ENCODE peak calls at places on chromosomes 3 and 15, in eight cellular contexts. One of them, this sample, is unnamed.

GRCh38 chr15:67190813-67191212 is 63.6 kb downstream of the AAGAB start:
- DNase-seq in H9: no peak
- DNase-seq in SK-N-SH: no peak
- DNase-seq in HepG2: no peak
- DNase-seq in H1: no peak
- DNase-seq in PC-3: no peak
- DNase-seq in NT2/D1: no peak
- DNase-seq in IMR-90: peak; percentile 0
- DNase-seq in this sample: no peak

GRCh38 chr3:15440891-15441290 is 13.5 kb downstream of the EAF1 start:
- DNase-seq in PC-3: no peak
- DNase-seq in SK-N-SH: no peak
- DNase-seq in H9: no peak
- DNase-seq in HepG2: no peak
- DNase-seq in IMR-90: no peak
- DNase-seq in NT2/D1: no peak
- DNase-seq in H1: no peak
- DNase-seq in this sample: no peak

GRCh38 chr3:197837282-197837681 is 46.2 kb downstream of the LRCH3 start:
- DNase-seq in PC-3: no peak
- DNase-seq in H1: no peak
- DNase-seq in H9: no peak
- DNase-seq in HepG2: no peak
- DNase-seq in NT2/D1: no peak
- DNase-seq in SK-N-SH: no peak
- DNase-seq in IMR-90: no peak
- DNase-seq in this sample: no peak

GRCh38 chr15:69557340-69558137 is 104.9 kb downstream of the RPLP1 start:
- DNase-seq in PC-3: peak; percentile 97
- DNase-seq in H1: no peak
- DNase-seq in H9: no peak
- DNase-seq in HepG2: peak; percentile 82
- DNase-seq in NT2/D1: no peak
- DNase-seq in SK-N-SH: no peak
- DNase-seq in IMR-90: peak; percentile 94
- DNase-seq in this sample: peak; percentile 69

GRCh38 chr15:29376580-29376979 is 107.0 kb upstream of the NSMCE3 start:
- DNase-seq in HepG2: no peak
- DNase-seq in PC-3: no peak
- DNase-seq in NT2/D1: no peak
- DNase-seq in IMR-90: no peak
- DNase-seq in SK-N-SH: no peak
- DNase-seq in H9: no peak
- DNase-seq in H1: no peak
- DNase-seq in this sample: peak; percentile 22

GRCh38 chr3:121073011-121073410 is 165.0 kb downstream of the STXBP5L start:
- DNase-seq in H1: no peak
- DNase-seq in NT2/D1: no peak
- DNase-seq in PC-3: no peak
- DNase-seq in H9: no peak
- DNase-seq in SK-N-SH: no peak
- DNase-seq in HepG2: no peak
- DNase-seq in IMR-90: no peak
- DNase-seq in this sample: no peak

GRCh38 chr3:13655074-13655913 is 106.4 kb downstream of the FBLN2 start:
- DNase-seq in PC-3: peak; percentile 70
- DNase-seq in H1: no peak
- DNase-seq in NT2/D1: peak; percentile 57
- DNase-seq in SK-N-SH: peak; percentile 96
- DNase-seq in H9: peak; percentile 74
- DNase-seq in IMR-90: peak; percentile 18
- DNase-seq in HepG2: no peak
- DNase-seq in this sample: peak; percentile 91

GRCh38 chr3:142366434-142366833 is 81.4 kb downstream of the XRN1 start:
- DNase-seq in NT2/D1: no peak
- DNase-seq in H1: no peak
- DNase-seq in H9: no peak
- DNase-seq in HepG2: peak; percentile 2
- DNase-seq in PC-3: peak; percentile 45
- DNase-seq in SK-N-SH: peak; percentile 4
- DNase-seq in IMR-90: no peak
- DNase-seq in this sample: no peak

GRCh38 chr3:174424656-174425055 is 434.5 kb upstream of the NAALADL2 start:
- DNase-seq in IMR-90: no peak
- DNase-seq in H9: no peak
- DNase-seq in NT2/D1: no peak
- DNase-seq in H1: no peak
- DNase-seq in PC-3: no peak
- DNase-seq in HepG2: no peak
- DNase-seq in SK-N-SH: no peak
- DNase-seq in this sample: no peak

GRCh38 chr3:162193148-162193547 is 696.5 kb downstream of the OTOL1 start:
- DNase-seq in NT2/D1: no peak
- DNase-seq in H9: no peak
- DNase-seq in IMR-90: no peak
- DNase-seq in HepG2: no peak
- DNase-seq in SK-N-SH: no peak
- DNase-seq in PC-3: no peak
- DNase-seq in H1: no peak
- DNase-seq in this sample: no peak

GRCh38 chr3:155101398-155101797 is 21.3 kb downstream of the MME start:
- DNase-seq in H1: no peak
- DNase-seq in SK-N-SH: no peak
- DNase-seq in PC-3: no peak
- DNase-seq in H9: no peak
- DNase-seq in HepG2: no peak
- DNase-seq in NT2/D1: no peak
- DNase-seq in IMR-90: peak; percentile 81
- DNase-seq in this sample: no peak

GRCh38 chr3:5194801-5195509 is 7.4 kb downstream of the EDEM1 start:
- DNase-seq in NT2/D1: no peak
- DNase-seq in H9: no peak
- DNase-seq in H1: no peak
- DNase-seq in HepG2: peak; percentile 67
- DNase-seq in IMR-90: peak; percentile 91
- DNase-seq in SK-N-SH: no peak
- DNase-seq in PC-3: peak; percentile 95
- DNase-seq in this sample: no peak

GRCh38 chr3:57557088-57557537 is 1.0 kb downstream of the PDE12 start:
- DNase-seq in HepG2: peak; percentile 46
- DNase-seq in SK-N-SH: peak; percentile 47
- DNase-seq in NT2/D1: no peak
- DNase-seq in H9: peak; percentile 49
- DNase-seq in IMR-90: peak; percentile 56
- DNase-seq in H1: no peak
- DNase-seq in PC-3: peak; percentile 52
- DNase-seq in this sample: peak; percentile 24

GRCh38 chr15:23869391-23869790 is 182.3 kb upstream of the NDN start:
- DNase-seq in PC-3: peak; percentile 7
- DNase-seq in H9: peak; percentile 89
- DNase-seq in SK-N-SH: peak; percentile 39
- DNase-seq in IMR-90: no peak
- DNase-seq in HepG2: peak; percentile 46
- DNase-seq in H1: no peak
- DNase-seq in NT2/D1: peak; percentile 78
- DNase-seq in this sample: peak; percentile 86

GRCh38 chr3:114231616-114232015 is 5.8 kb downstream of the ZNF80 start:
- DNase-seq in PC-3: no peak
- DNase-seq in H1: no peak
- DNase-seq in SK-N-SH: no peak
- DNase-seq in NT2/D1: no peak
- DNase-seq in H9: no peak
- DNase-seq in IMR-90: no peak
- DNase-seq in HepG2: no peak
- DNase-seq in this sample: no peak

GRCh38 chr3:114234739-114235138 is 2.6 kb downstream of the ZNF80 start:
- DNase-seq in H1: no peak
- DNase-seq in H9: no peak
- DNase-seq in PC-3: no peak
- DNase-seq in SK-N-SH: no peak
- DNase-seq in IMR-90: no peak
- DNase-seq in NT2/D1: no peak
- DNase-seq in HepG2: no peak
- DNase-seq in this sample: no peak

GRCh38 chr3:114241259-114241658 is 3.9 kb upstream of the ZNF80 start:
- DNase-seq in HepG2: no peak
- DNase-seq in NT2/D1: no peak
- DNase-seq in H1: no peak
- DNase-seq in IMR-90: no peak
- DNase-seq in H9: no peak
- DNase-seq in PC-3: no peak
- DNase-seq in SK-N-SH: no peak
- DNase-seq in this sample: no peak

GRCh38 chr3:114235431-114235830 is 1.9 kb downstream of the ZNF80 start:
- DNase-seq in SK-N-SH: no peak
- DNase-seq in H1: no peak
- DNase-seq in IMR-90: no peak
- DNase-seq in H9: no peak
- DNase-seq in PC-3: no peak
- DNase-seq in HepG2: no peak
- DNase-seq in NT2/D1: no peak
- DNase-seq in this sample: no peak
- H3K9ac ChIP-seq in SK-N-SH: no peak overlapping the region
- H3K9ac ChIP-seq in H1: no peak overlapping the region
- H3K9ac ChIP-seq in IMR-90: no peak overlapping the region
- H3K9ac ChIP-seq in H9: no peak overlapping the region
- H3K9ac ChIP-seq in PC-3: no peak overlapping the region
- H3K9ac ChIP-seq in HepG2: no peak overlapping the region
- H3K9ac ChIP-seq in NT2/D1: no peak overlapping the region
- H3K9ac ChIP-seq in this sample: no peak overlapping the region

GRCh38 chr3:8525893-8526292 is 24.3 kb downstream of the LMCD1 start:
- DNase-seq in NT2/D1: no peak
- DNase-seq in H9: no peak
- DNase-seq in HepG2: no peak
- DNase-seq in SK-N-SH: no peak
- DNase-seq in H1: no peak
- DNase-seq in PC-3: no peak
- DNase-seq in IMR-90: no peak
- DNase-seq in this sample: no peak

GRCh38 chr3:8520816-8521415 is 19.3 kb downstream of the LMCD1 start:
- DNase-seq in H1: no peak
- DNase-seq in H9: no peak
- DNase-seq in PC-3: no peak
- DNase-seq in IMR-90: no peak
- DNase-seq in NT2/D1: no peak
- DNase-seq in HepG2: no peak
- DNase-seq in SK-N-SH: no peak
- DNase-seq in this sample: no peak

GRCh38 chr3:8524656-8525399 is 23.2 kb downstream of the LMCD1 start:
- DNase-seq in HepG2: no peak
- DNase-seq in NT2/D1: no peak
- DNase-seq in H9: no peak
- DNase-seq in SK-N-SH: no peak
- DNase-seq in PC-3: peak; percentile 81
- DNase-seq in H1: no peak
- DNase-seq in IMR-90: no peak
- DNase-seq in this sample: no peak

GRCh38 chr3:8523041-8523440 is 21.4 kb downstream of the LMCD1 start:
- DNase-seq in PC-3: no peak
- DNase-seq in HepG2: no peak
- DNase-seq in H9: no peak
- DNase-seq in SK-N-SH: no peak
- DNase-seq in IMR-90: no peak
- DNase-seq in NT2/D1: no peak
- DNase-seq in H1: no peak
- DNase-seq in this sample: no peak

DNA sequence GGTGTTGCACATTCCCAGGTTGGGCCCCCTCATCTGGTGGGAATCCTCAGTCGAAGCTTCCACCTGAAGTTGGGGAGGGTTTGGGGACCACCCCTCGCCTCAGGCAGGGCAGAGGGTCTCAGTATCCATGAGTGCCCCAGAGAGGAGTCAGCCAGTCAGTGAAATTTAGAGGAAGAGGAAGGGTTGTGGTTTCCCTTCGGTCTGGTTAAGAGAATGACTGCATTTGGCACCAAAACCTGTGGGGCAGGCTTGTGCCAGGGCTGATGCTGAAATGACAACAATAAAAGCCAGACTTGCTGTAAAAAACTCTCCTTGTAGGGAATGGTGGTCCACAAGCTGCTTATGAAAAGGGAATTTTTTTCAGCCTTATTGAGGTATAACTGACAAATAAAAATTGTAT is 22.6 kb downstream of the LMCD1 start:
- DNase-seq in SK-N-SH: no peak
- DNase-seq in H1: no peak
- DNase-seq in NT2/D1: no peak
- DNase-seq in PC-3: peak; percentile 86
- DNase-seq in H9: no peak
- DNase-seq in IMR-90: no peak
- DNase-seq in HepG2: no peak
- DNase-seq in this sample: no peak
- H3K4me1 ChIP-seq in SK-N-SH: peaks cover 21% of the 10 kb centered on the region
- H3K4me1 ChIP-seq in H1: peaks cover 3% of the 10 kb centered on the region
- H3K4me1 ChIP-seq in NT2/D1: no peaks in the 10 kb centered on the region
- H3K4me1 ChIP-seq in PC-3: peaks cover 42% of the 10 kb centered on the region
- H3K4me1 ChIP-seq in H9: peaks cover 4% of the 10 kb centered on the region
- H3K4me1 ChIP-seq in IMR-90: peaks cover 21% of the 10 kb centered on the region
- H3K4me1 ChIP-seq in HepG2: peaks cover 13% of the 10 kb centered on the region
- H3K4me1 ChIP-seq in this sample: peaks cover 28% of the 10 kb centered on the region

GRCh38 chr15:31401282-31401681 is 74.6 kb downstream of the KLF13 start:
- DNase-seq in HepG2: no peak
- DNase-seq in H9: no peak
- DNase-seq in H1: no peak
- DNase-seq in IMR-90: no peak
- DNase-seq in SK-N-SH: no peak
- DNase-seq in NT2/D1: no peak
- DNase-seq in PC-3: no peak
- DNase-seq in this sample: no peak

GRCh38 chr15:31403096-31403495 is 76.5 kb downstream of the KLF13 start:
- DNase-seq in H9: no peak
- DNase-seq in IMR-90: peak; percentile 9
- DNase-seq in SK-N-SH: no peak
- DNase-seq in HepG2: no peak
- DNase-seq in PC-3: no peak
- DNase-seq in NT2/D1: no peak
- DNase-seq in H1: no peak
- DNase-seq in this sample: no peak

GRCh38 chr15:31403606-31404005 is 77.0 kb downstream of the KLF13 start:
- DNase-seq in IMR-90: peak; percentile 50
- DNase-seq in PC-3: no peak
- DNase-seq in H9: no peak
- DNase-seq in SK-N-SH: no peak
- DNase-seq in H1: no peak
- DNase-seq in HepG2: no peak
- DNase-seq in NT2/D1: no peak
- DNase-seq in this sample: no peak

GRCh38 chr15:31402511-31403056 is 75.9 kb downstream of the KLF13 start:
- DNase-seq in PC-3: no peak
- DNase-seq in NT2/D1: no peak
- DNase-seq in SK-N-SH: peak; percentile 74
- DNase-seq in IMR-90: peak; percentile 10
- DNase-seq in H1: no peak
- DNase-seq in H9: no peak
- DNase-seq in HepG2: no peak
- DNase-seq in this sample: no peak

GRCh38 chr15:31402003-31402402 is 75.4 kb downstream of the KLF13 start:
- DNase-seq in H9: no peak
- DNase-seq in SK-N-SH: peak; percentile 15
- DNase-seq in PC-3: no peak
- DNase-seq in IMR-90: no peak
- DNase-seq in NT2/D1: no peak
- DNase-seq in HepG2: no peak
- DNase-seq in H1: no peak
- DNase-seq in this sample: no peak
- H3K9ac ChIP-seq in H9: no peak overlapping the region
- H3K9ac ChIP-seq in SK-N-SH: no peak overlapping the region
- H3K9ac ChIP-seq in PC-3: no peak overlapping the region
- H3K9ac ChIP-seq in IMR-90: no peak overlapping the region
- H3K9ac ChIP-seq in NT2/D1: no peak overlapping the region
- H3K9ac ChIP-seq in HepG2: no peak overlapping the region
- H3K9ac ChIP-seq in H1: no peak overlapping the region
- H3K9ac ChIP-seq in this sample: no peak overlapping the region

GRCh38 chr3:43347774-43348173 is 61.4 kb downstream of the SNRK start:
- DNase-seq in PC-3: no peak
- DNase-seq in H1: no peak
- DNase-seq in NT2/D1: no peak
- DNase-seq in SK-N-SH: no peak
- DNase-seq in H9: no peak
- DNase-seq in HepG2: no peak
- DNase-seq in IMR-90: no peak
- DNase-seq in this sample: no peak
- H3K4me1 ChIP-seq in PC-3: no peaks in the 10 kb centered on the region
- H3K4me1 ChIP-seq in H1: no peaks in the 10 kb centered on the region
- H3K4me1 ChIP-seq in NT2/D1: no peaks in the 10 kb centered on the region
- H3K4me1 ChIP-seq in SK-N-SH: peaks cover 10% of the 10 kb centered on the region
- H3K4me1 ChIP-seq in H9: no peaks in the 10 kb centered on the region
- H3K4me1 ChIP-seq in HepG2: no peaks in the 10 kb centered on the region
- H3K4me1 ChIP-seq in IMR-90: peaks cover 2% of the 10 kb centered on the region
- H3K4me1 ChIP-seq in this sample: no peaks in the 10 kb centered on the region